ENCODE peak calls at places on chromosomes 16 and 17, in six cellular contexts. X is hypothalamus; Y is T follicular helper cell; O is stimulated activated CD4-positive, alpha-beta T cell treated with anti-CD3 and anti-CD28 coated beads, Interleukin-1b, Interleukin-23, amount 100 ng/mL, for 1 hour; N is SHP77; L is NCI-H2029. K is an unnamed sample.

GRCh38 chr17:39889200-39889599 is 21.2 kb downstream of the ZPBP2 start:
- DNase-seq in N (no peak), O (no peak), X (no peak), Y (no peak), L (no peak), K (no peak)

GRCh38 chr16:17125671-17126070 is 345.1 kb downstream of the XYLT1 start:
- DNase-seq in L (no peak), Y (no peak), X (no peak), N (no peak), O (no peak), K (no peak)

GRCh38 chr16:88804552-88805339 is 1.2 kb downstream of the CDT1 start:
- DNase-seq in N (peak), L (peak), Y (no peak), O (no peak), X (no peak), K (no peak)

GRCh38 chr17:57557793-57558681 is 187.1 kb downstream of the CCDC182 start:
- DNase-seq in Y (no peak), N (no peak), O (no peak), X (no peak), L (no peak), K (no peak)

GRCh38 chr16:77289331-77289809 is 90.2 kb downstream of the SYCE1L start:
- DNase-seq in N (no peak), Y (no peak), O (no peak), L (no peak), X (no peak), K (no peak)

GRCh38 chr17:39022961-39023360 is 55.8 kb upstream of the FBXO47 start:
- DNase-seq in X (no peak), O (no peak), N (no peak), L (no peak), Y (no peak), K (no peak)

GRCh38 chr17:603405-604193 is 111.0 kb downstream of the VPS53 start:
- DNase-seq in O (no peak), N (no peak), L (no peak), X (no peak), Y (no peak), K (no peak)

GRCh38 chr16:89350701-89351380 is 133.3 kb downstream of the ZNF778 start:
- DNase-seq in Y (no peak), X (no peak), O (no peak), L (no peak), N (no peak), K (no peak)

GRCh38 chr16:12239953-12240485 is 263.5 kb downstream of the SNX29 start:
- DNase-seq in Y (no peak), O (no peak), L (peak), N (no peak), X (no peak), K (no peak)

GRCh38 chr16:31458073-31458834 is 1.0 kb upstream of the ARMC5 start:
- DNase-seq in N (peak), X (no peak), O (no peak), Y (peak), L (peak), K (no peak)

GRCh38 chr17:81341347-81342061 is 46.4 kb upstream of the SLC38A10 start:
- DNase-seq in L (no peak), O (no peak), X (no peak), Y (no peak), N (no peak), K (no peak)

GRCh38 chr16:1206786-1207185 is 18.3 kb downstream of the TPSG1 start:
- DNase-seq in X (no peak), L (no peak), Y (peak), N (no peak), O (no peak), K (no peak)

GRCh38 chr16:2096853-2097620 is 38.7 kb downstream of the PKD1 start:
- DNase-seq in L (no peak), X (no peak), Y (no peak), O (no peak), N (no peak), K (no peak)

GRCh38 chr17:27455569-27455913 is 707 bp upstream of the KSR1 start:
- DNase-seq in L (no peak), X (no peak), Y (no peak), N (no peak), O (no peak), K (no peak)

GRCh38 chr17:56389356-56389755 is 204.1 kb upstream of the NOG start:
- DNase-seq in N (no peak), X (no peak), O (no peak), Y (no peak), L (no peak), K (no peak)

GRCh38 chr17:82832881-82833475 is 6.8 kb downstream of the ZNF750 start:
- DNase-seq in X (no peak), O (no peak), Y (no peak), N (no peak), L (no peak), K (no peak)

GRCh38 chr17:81993726-81994592 is 16.5 kb downstream of the ASPSCR1 start:
- DNase-seq in N (no peak), O (no peak), L (no peak), Y (no peak), X (no peak), K (no peak)

GRCh38 chr16:4021070-4021779 is 95.0 kb downstream of the ADCY9 start:
- DNase-seq in X (no peak), L (peak), N (peak), Y (no peak), O (no peak), K (no peak)

GRCh38 chr16:66649636-66650205 is 45.2 kb downstream of the CMTM3 start:
- DNase-seq in Y (no peak), N (no peak), X (no peak), L (no peak), O (no peak), K (no peak)

GRCh38 chr16:88537864-88538263 is 32.3 kb upstream of the ZC3H18 start:
- DNase-seq in N (no peak), X (no peak), L (no peak), Y (no peak), O (no peak), K (no peak)

K was measured in SK-N-MC.